ENCODE peak calls at places on chromosomes 4 and X, in nine cellular contexts. T is stimulated activated CD4-positive, alpha-beta T cell treated with anti-CD3 and anti-CD28 coated beads, Interleukin-15, amount 100 ng/mL, for 1 hour; H is M059J; L is NCI-H1092; U is adipocyte; S is NCI-H1436; E is cerebellum; C is WTC11; D is midbrain. Y is an unnamed sample.

GRCh38 chr4:35539404-35540055 is 704.8 kb downstream of the ARAP2 start:
- DNase-seq in T (no peak), H (no peak), L (no peak), U (no peak), S (no peak), E (no peak), C (no peak), D (no peak), Y (no peak)

GRCh38 chr4:38009949-38010348 is 49.8 kb downstream of the PTTG2 start:
- DNase-seq in T (no peak), H (no peak), L (no peak), U (no peak), S (no peak), E (no peak), C (no peak), D (no peak), Y (no peak)

GRCh38 chr4:148007789-148008188 is 275.9 kb downstream of the ARHGAP10 start:
- DNase-seq in T (no peak), H (peak), L (no peak), U (no peak), S (no peak), E (no peak), C (no peak), D (no peak), Y (no peak)

GRCh38 chrX:41118156-41118555 is 32.9 kb downstream of the USP9X start:
- DNase-seq in T (no peak), H (no peak), L (no peak), U (no peak), S (no peak), E (no peak), C (no peak), D (no peak), Y (no peak)

GRCh38 chrX:6262959-6263358 is 34.3 kb upstream of the NLGN4X start:
- DNase-seq in T (no peak), H (no peak), L (no peak), U (no peak), S (no peak), E (no peak), C (no peak), D (no peak), Y (no peak)

GRCh38 chr4:178037459-178038214 is 595.4 kb upstream of the AGA start:
- DNase-seq in T (no peak), H (no peak), L (no peak), U (no peak), S (no peak), E (no peak), C (no peak), D (no peak), Y (no peak)

GRCh38 chrX:37684918-37685317 is 673 bp upstream of the XK start:
- DNase-seq in T (no peak), H (no peak), L (no peak), U (peak), S (no peak), E (no peak), C (no peak), D (no peak), Y (no peak)

GRCh38 chr4:56741595-56741994 is 60.5 kb upstream of the HOPX start:
- DNase-seq in T (no peak), H (no peak), L (no peak), U (no peak), S (no peak), E (no peak), C (no peak), D (no peak), Y (no peak)

GRCh38 chrX:153622661-153623309 is 23.8 kb upstream of the CCNQ start:
- DNase-seq in T (no peak), H (no peak), L (no peak), U (no peak), S (no peak), E (no peak), C (no peak), D (no peak), Y (no peak)

GRCh38 chr4:7411896-7412585 is 22.7 kb downstream of the PSAPL1 start:
- DNase-seq in T (no peak), H (no peak), L (peak), U (no peak), S (no peak), E (no peak), C (peak), D (no peak), Y (no peak)

GRCh38 chr4:41318839-41319530 is 62.3 kb downstream of the UCHL1 start:
- DNase-seq in T (no peak), H (peak), L (no peak), U (no peak), S (no peak), E (no peak), C (no peak), D (no peak), Y (no peak)

GRCh38 chr4:99863804-99864203 is 30.4 kb downstream of the LAMTOR3 start:
- DNase-seq in T (no peak), H (peak), L (no peak), U (peak), S (no peak), E (no peak), C (no peak), D (no peak), Y (peak)

GRCh38 chr4:56330691-56331090 is 56.6 kb downstream of the AASDH start:
- DNase-seq in T (no peak), H (no peak), L (no peak), U (no peak), S (no peak), E (no peak), C (no peak), D (no peak), Y (no peak)

GRCh38 chrX:1472975-1473374 is 20.3 kb upstream of the ASMTL start:
- DNase-seq in T (no peak), H (no peak), L (no peak), U (no peak), S (no peak), E (no peak), C (no peak), D (no peak), Y (no peak)

GRCh38 chr4:47577779-47578553 is 92.9 kb downstream of the ATP10D start:
- DNase-seq in T (no peak), H (no peak), L (no peak), U (peak), S (no peak), E (no peak), C (no peak), D (peak), Y (peak)

GRCh38 chrX:11770320-11770719 is 12.3 kb downstream of the MSL3 start:
- DNase-seq in T (no peak), H (peak), L (no peak), U (peak), S (peak), E (peak), C (peak), D (peak), Y (peak)

GRCh38 chrX:46029777-46030176 is 515.4 kb downstream of the ZNF674 start:
- DNase-seq in T (no peak), H (peak), L (peak), U (no peak), S (peak), E (no peak), C (no peak), D (no peak), Y (no peak)

GRCh38 chr4:179372746-179373145 is 1930.5 kb upstream of the AGA start:
- DNase-seq in T (no peak), H (no peak), L (no peak), U (no peak), S (no peak), E (no peak), C (no peak), D (no peak), Y (no peak)

GRCh38 chr4:184061582-184061981 is 156.1 kb downstream of the ENPP6 start:
- DNase-seq in T (no peak), H (no peak), L (no peak), U (no peak), S (no peak), E (no peak), C (peak), D (no peak), Y (no peak)

GRCh38 chr4:176561368-176561767 is 231.4 kb downstream of the VEGFC start:
- DNase-seq in T (no peak), H (no peak), L (no peak), U (no peak), S (no peak), E (no peak), C (no peak), D (no peak), Y (no peak)

GRCh38 chr4:128653514-128654420 is 155.7 kb upstream of the JADE1 start:
- DNase-seq in T (no peak), H (no peak), L (peak), U (peak), S (peak), E (no peak), C (no peak), D (peak), Y (peak)

GRCh38 chr4:52861879-52862604 is at the start of gene RASL11B:
- DNase-seq in T (peak), H (peak), L (peak), U (peak), S (peak), E (peak), C (peak), D (peak), Y (peak)

GRCh38 chr4:4872148-4872903 is 12.9 kb downstream of the MSX1 start:
- DNase-seq in T (no peak), H (no peak), L (no peak), U (peak), S (no peak), E (no peak), C (peak), D (no peak), Y (no peak)

GRCh38 chrX:153828723-153829548 is 1.4 kb downstream of the PDZD4 start:
- DNase-seq in T (no peak), H (no peak), L (no peak), U (peak), S (no peak), E (no peak), C (peak), D (no peak), Y (no peak)

Y was measured in fibroblast of pulmonary artery.